ENCODE peak calls at places on chromosomes 2 and 18, in ten cellular contexts. K is GM12878; S is lower lobe of right lung; Z is psoas muscle; U is B cell; B is central memory CD8-positive, alpha-beta T cell; R is activated naive CD4-positive, alpha-beta T cell treated with anti-CD3 and anti-CD28 coated beads, Interleukin-2, amount 50 U/mL, for 72 hours; Y is CD8-positive, alpha-beta T cell; D is Right ventricle myocardium superior; F is natural killer cell. P is an unnamed sample.
A peak's percentile ranks its signal among the peaks of the same experiment; 100 is the strongest.

GRCh38 chr2:56199492-56199891 is 15.7 kb downstream of the CCDC85A start:
- ATAC-seq in K (no peak), S (no peak), Z (no peak), U (no peak), B (no peak), R (no peak), Y (no peak), D (no peak), F (no peak), P (no peak)

GRCh38 chr18:8787764-8788163 is 82.4 kb downstream of the MTCL1 start:
- ATAC-seq in K (no peak), S (no peak), Z (no peak), U (no peak), B (no peak), R (no peak), Y (no peak), D (no peak), F (no peak), P (no peak)

GRCh38 chr2:231764124-231764523 is 17.0 kb downstream of the PDE6D start:
- ATAC-seq in K (no peak), S (no peak), Z (no peak), U (no peak), B (no peak), R (no peak), Y (no peak), D (no peak), F (no peak), P (no peak)

GRCh38 chr2:156538083-156538504 is 101.9 kb downstream of the GPD2 start:
- ATAC-seq in K (peak; percentile 87), S (no peak), Z (no peak), U (peak; percentile 70), B (no peak), R (peak; percentile 61), Y (no peak), D (no peak), F (no peak), P (no peak)

GRCh38 chr2:23243258-23243657 is 141.7 kb upstream of the KLHL29 start:
- ATAC-seq in K (no peak), S (no peak), Z (no peak), U (no peak), B (no peak), R (no peak), Y (no peak), D (no peak), F (no peak), P (no peak)

GRCh38 chr2:212537311-212538155 is 1.1 kb downstream of the ERBB4 start:
- ATAC-seq in K (peak; percentile 45), S (peak; percentile 72), Z (peak; percentile 73), U (no peak), B (no peak), R (peak; percentile 44), Y (no peak), D (peak; percentile 70), F (no peak), P (peak; percentile 27)

GRCh38 chr2:213932-214693 is 49.7 kb downstream of the SH3YL1 start:
- ATAC-seq in K (no peak), S (no peak), Z (no peak), U (no peak), B (no peak), R (no peak), Y (no peak), D (peak; percentile 94), F (no peak), P (no peak)

GRCh38 chr2:119292226-119292625 is 68.6 kb downstream of the STEAP3 start:
- ATAC-seq in K (no peak), S (peak; percentile 41), Z (no peak), U (no peak), B (no peak), R (no peak), Y (no peak), D (no peak), F (peak; percentile 79), P (no peak)

GRCh38 chr2:50004667-50005066 is 850.4 kb upstream of the FSHR start:
- ATAC-seq in K (no peak), S (no peak), Z (no peak), U (no peak), B (no peak), R (no peak), Y (no peak), D (no peak), F (no peak), P (no peak)

GRCh38 chr2:205889073-205889472 is 196.9 kb downstream of the INO80D start:
- ATAC-seq in K (no peak), S (no peak), Z (no peak), U (no peak), B (no peak), R (peak; percentile 48), Y (no peak), D (no peak), F (no peak), P (no peak)

GRCh38 chr18:55432307-55433040 is 155.5 kb downstream of the TCF4 start:
- ATAC-seq in K (no peak), S (no peak), Z (no peak), U (no peak), B (no peak), R (no peak), Y (no peak), D (peak; percentile 68), F (no peak), P (no peak)

GRCh38 chr18:37361223-37362157 is 204.1 kb downstream of the CELF4 start:
- ATAC-seq in K (no peak), S (peak; percentile 38), Z (no peak), U (no peak), B (no peak), R (no peak), Y (no peak), D (no peak), F (no peak), P (no peak)

GRCh38 chr2:123993728-123994323 is 31.3 kb upstream of the CNTNAP5 start:
- ATAC-seq in K (peak; percentile 86), S (peak; percentile 61), Z (no peak), U (peak; percentile 41), B (no peak), R (no peak), Y (no peak), D (no peak), F (peak; percentile 68), P (no peak)

GRCh38 chr2:110748489-110748867 is 16.1 kb downstream of the ACOXL start:
- ATAC-seq in K (peak; percentile 97), S (peak; percentile 62), Z (no peak), U (peak; percentile 68), B (peak; percentile 91), R (peak; percentile 99), Y (peak; percentile 83), D (no peak), F (peak; percentile 83), P (no peak)

GRCh38 chr2:226121339-226121738 is 678.3 kb downstream of the IRS1 start:
- ATAC-seq in K (no peak), S (no peak), Z (no peak), U (no peak), B (no peak), R (no peak), Y (no peak), D (no peak), F (no peak), P (no peak)

GRCh38 chr2:7539077-7539476 is 621.9 kb downstream of the RNF144A start:
- ATAC-seq in K (no peak), S (no peak), Z (no peak), U (no peak), B (no peak), R (no peak), Y (peak; percentile 83), D (no peak), F (no peak), P (no peak)

GRCh38 chr2:234620018-234620417 is 123.1 kb upstream of the ARL4C start:
- ATAC-seq in K (no peak), S (no peak), Z (no peak), U (no peak), B (peak; percentile 24), R (no peak), Y (no peak), D (no peak), F (peak; percentile 78), P (no peak)

GRCh38 chr2:47011696-47012095 is 96.1 kb upstream of the MCFD2 start:
- ATAC-seq in K (no peak), S (no peak), Z (no peak), U (no peak), B (no peak), R (no peak), Y (no peak), D (no peak), F (no peak), P (no peak)

GRCh38 chr2:37189452-37190153 is 1.1 kb upstream of the SULT6B1 start:
- ATAC-seq in K (no peak), S (peak; percentile 79), Z (no peak), U (no peak), B (no peak), R (peak; percentile 66), Y (no peak), D (no peak), F (no peak), P (no peak)

GRCh38 chr2:10278029-10278762 is 24.5 kb upstream of the HPCAL1 start:
- ATAC-seq in K (peak; percentile 74), S (peak; percentile 90), Z (peak; percentile 84), U (no peak), B (no peak), R (no peak), Y (peak; percentile 40), D (peak; percentile 79), F (peak; percentile 89), P (peak; percentile 82)

GRCh38 chr2:153189091-153189490 is 289.5 kb downstream of the RPRM start:
- ATAC-seq in K (no peak), S (no peak), Z (no peak), U (no peak), B (no peak), R (no peak), Y (no peak), D (no peak), F (no peak), P (no peak)

GRCh38 chr2:105183555-105184323 is 57.8 kb upstream of the GPR45 start:
- ATAC-seq in K (peak; percentile 69), S (no peak), Z (no peak), U (peak; percentile 60), B (no peak), R (no peak), Y (no peak), D (no peak), F (no peak), P (no peak)

GRCh38 chr2:68060652-68061051 is 2.2 kb downstream of the C1D start:
- ATAC-seq in K (no peak), S (no peak), Z (no peak), U (no peak), B (no peak), R (no peak), Y (no peak), D (no peak), F (no peak), P (no peak)

GRCh38 chr2:3432693-3433338 is 53.3 kb downstream of the TRAPPC12 start:
- ATAC-seq in K (no peak), S (no peak), Z (no peak), U (no peak), B (no peak), R (no peak), Y (no peak), D (peak; percentile 85), F (no peak), P (no peak)

GRCh38 chr18:79540914-79541301 is 138.7 kb upstream of the CTDP1 start:
- ATAC-seq in K (no peak), S (no peak), Z (no peak), U (no peak), B (no peak), R (no peak), Y (no peak), D (no peak), F (no peak), P (no peak)

GRCh38 chr2:239253705-239254104 is 147.1 kb downstream of the HDAC4 start:
- ATAC-seq in K (peak; percentile 43), S (peak; percentile 30), Z (no peak), U (no peak), B (no peak), R (no peak), Y (no peak), D (no peak), F (no peak), P (no peak)

GRCh38 chr2:225464346-225465025 is 65.0 kb downstream of the NYAP2 start:
- ATAC-seq in K (peak; percentile 88), S (no peak), Z (no peak), U (no peak), B (peak; percentile 70), R (peak; percentile 95), Y (peak; percentile 66), D (no peak), F (peak; percentile 64), P (no peak)

GRCh38 chr2:3461781-3462492 is 57.4 kb downstream of the ADI1 start:
- ATAC-seq in K (peak; percentile 85), S (peak; percentile 50), Z (no peak), U (peak; percentile 83), B (no peak), R (peak; percentile 54), Y (peak; percentile 91), D (no peak), F (peak; percentile 90), P (no peak)

P was measured in gastroesophageal sphincter.